ENCODE peak calls at places on chromosomes 6 and 20, in five cellular contexts. One of them, this sample, is unnamed.
A peak's percentile ranks its signal among the peaks of the same experiment; 100 is the strongest.

GRCh38 chr20:63737940-63738686 is 1.5 kb upstream of the SLC2A4RG start:
- DNase-seq in MCF 10A: no peak
- DNase-seq in B cell: no peak
- DNase-seq in cardiac muscle cell: no peak
- DNase-seq in activated CD8-positive, alpha-beta memory T cell treated with anti-CD3 and anti-CD28 coated beads for 4 hours: no peak
- DNase-seq in this sample: peak; percentile 62

GRCh38 chr20:36116813-36117441 is 37.6 kb upstream of the EPB41L1 start:
- DNase-seq in MCF 10A: no peak
- DNase-seq in B cell: no peak
- DNase-seq in cardiac muscle cell: peak; percentile 77
- DNase-seq in activated CD8-positive, alpha-beta memory T cell treated with anti-CD3 and anti-CD28 coated beads for 4 hours: no peak
- DNase-seq in this sample: no peak

GRCh38 chr6:129749749-129750120 is 39.8 kb upstream of the ARHGAP18 start:
- DNase-seq in MCF 10A: peak; percentile 84
- DNase-seq in B cell: no peak
- DNase-seq in cardiac muscle cell: peak; percentile 92
- DNase-seq in activated CD8-positive, alpha-beta memory T cell treated with anti-CD3 and anti-CD28 coated beads for 4 hours: no peak
- DNase-seq in this sample: no peak

GRCh38 chr6:163298079-163298807 is 116.3 kb upstream of the QKI start:
- DNase-seq in MCF 10A: no peak
- DNase-seq in B cell: no peak
- DNase-seq in cardiac muscle cell: peak; percentile 39
- DNase-seq in activated CD8-positive, alpha-beta memory T cell treated with anti-CD3 and anti-CD28 coated beads for 4 hours: no peak
- DNase-seq in this sample: no peak

GRCh38 chr6:7975764-7976146 is 65.2 kb upstream of the TXNDC5 start:
- DNase-seq in MCF 10A: no peak
- DNase-seq in B cell: no peak
- DNase-seq in cardiac muscle cell: peak; percentile 60
- DNase-seq in activated CD8-positive, alpha-beta memory T cell treated with anti-CD3 and anti-CD28 coated beads for 4 hours: no peak
- DNase-seq in this sample: no peak

GRCh38 chr20:61737812-61738443 is 327.8 kb downstream of the TAF4 start:
- DNase-seq in MCF 10A: no peak
- DNase-seq in B cell: no peak
- DNase-seq in cardiac muscle cell: no peak
- DNase-seq in activated CD8-positive, alpha-beta memory T cell treated with anti-CD3 and anti-CD28 coated beads for 4 hours: no peak
- DNase-seq in this sample: no peak

GRCh38 chr20:13243826-13244376 is 22.8 kb downstream of the ISM1 start:
- DNase-seq in MCF 10A: peak; percentile 62
- DNase-seq in B cell: no peak
- DNase-seq in cardiac muscle cell: no peak
- DNase-seq in activated CD8-positive, alpha-beta memory T cell treated with anti-CD3 and anti-CD28 coated beads for 4 hours: no peak
- DNase-seq in this sample: peak; percentile 61

GRCh38 chr6:113381957-113382356 is 475.2 kb upstream of the MARCKS start:
- DNase-seq in MCF 10A: peak; percentile 48
- DNase-seq in B cell: peak; percentile 52
- DNase-seq in cardiac muscle cell: peak; percentile 87
- DNase-seq in activated CD8-positive, alpha-beta memory T cell treated with anti-CD3 and anti-CD28 coated beads for 4 hours: no peak
- DNase-seq in this sample: no peak

GRCh38 chr20:5150226-5151076 is 23.6 kb downstream of the CDS2 start:
- DNase-seq in MCF 10A: peak; percentile 47
- DNase-seq in B cell: no peak
- DNase-seq in cardiac muscle cell: peak; percentile 36
- DNase-seq in activated CD8-positive, alpha-beta memory T cell treated with anti-CD3 and anti-CD28 coated beads for 4 hours: no peak
- DNase-seq in this sample: peak; percentile 10

GRCh38 chr6:5478380-5478779 is 217.1 kb downstream of the FARS2 start:
- DNase-seq in MCF 10A: no peak
- DNase-seq in B cell: no peak
- DNase-seq in cardiac muscle cell: no peak
- DNase-seq in activated CD8-positive, alpha-beta memory T cell treated with anti-CD3 and anti-CD28 coated beads for 4 hours: no peak
- DNase-seq in this sample: no peak

GRCh38 chr20:19847383-19847782 is 89.3 kb downstream of the RIN2 start:
- DNase-seq in MCF 10A: no peak
- DNase-seq in B cell: no peak
- DNase-seq in cardiac muscle cell: no peak
- DNase-seq in activated CD8-positive, alpha-beta memory T cell treated with anti-CD3 and anti-CD28 coated beads for 4 hours: no peak
- DNase-seq in this sample: no peak

GRCh38 chr20:8646716-8647115 is 422.2 kb upstream of the PLCB4 start:
- DNase-seq in MCF 10A: no peak
- DNase-seq in B cell: no peak
- DNase-seq in cardiac muscle cell: peak; percentile 46
- DNase-seq in activated CD8-positive, alpha-beta memory T cell treated with anti-CD3 and anti-CD28 coated beads for 4 hours: no peak
- DNase-seq in this sample: no peak

GRCh38 chr6:101181006-101181405 is 212.5 kb upstream of the GRIK2 start:
- DNase-seq in MCF 10A: no peak
- DNase-seq in B cell: no peak
- DNase-seq in cardiac muscle cell: no peak
- DNase-seq in activated CD8-positive, alpha-beta memory T cell treated with anti-CD3 and anti-CD28 coated beads for 4 hours: no peak
- DNase-seq in this sample: no peak

GRCh38 chr6:160400426-160400825 is 52.2 kb downstream of the SLC22A3 start:
- DNase-seq in MCF 10A: peak; percentile 24
- DNase-seq in B cell: no peak
- DNase-seq in cardiac muscle cell: peak; percentile 72
- DNase-seq in activated CD8-positive, alpha-beta memory T cell treated with anti-CD3 and anti-CD28 coated beads for 4 hours: no peak
- DNase-seq in this sample: no peak

GRCh38 chr6:169074551-169074950 is 179.1 kb downstream of the THBS2 start:
- DNase-seq in MCF 10A: no peak
- DNase-seq in B cell: no peak
- DNase-seq in cardiac muscle cell: peak; percentile 33
- DNase-seq in activated CD8-positive, alpha-beta memory T cell treated with anti-CD3 and anti-CD28 coated beads for 4 hours: no peak
- DNase-seq in this sample: no peak

GRCh38 chr6:148758492-148758891 is 11.7 kb downstream of the UST start:
- DNase-seq in MCF 10A: no peak
- DNase-seq in B cell: peak; percentile 90
- DNase-seq in cardiac muscle cell: peak; percentile 23
- DNase-seq in activated CD8-positive, alpha-beta memory T cell treated with anti-CD3 and anti-CD28 coated beads for 4 hours: no peak
- DNase-seq in this sample: no peak

GRCh38 chr6:44496705-44497369 is 109.3 kb downstream of the CDC5L start:
- DNase-seq in MCF 10A: no peak
- DNase-seq in B cell: no peak
- DNase-seq in cardiac muscle cell: no peak
- DNase-seq in activated CD8-positive, alpha-beta memory T cell treated with anti-CD3 and anti-CD28 coated beads for 4 hours: no peak
- DNase-seq in this sample: no peak

GRCh38 chr6:167574431-167575097 is 249.7 kb downstream of the TTLL2 start:
- DNase-seq in MCF 10A: no peak
- DNase-seq in B cell: no peak
- DNase-seq in cardiac muscle cell: peak; percentile 60
- DNase-seq in activated CD8-positive, alpha-beta memory T cell treated with anti-CD3 and anti-CD28 coated beads for 4 hours: no peak
- DNase-seq in this sample: no peak

GRCh38 chr6:40399888-40400468 is 187.2 kb downstream of the LRFN2 start:
- DNase-seq in MCF 10A: no peak
- DNase-seq in B cell: no peak
- DNase-seq in cardiac muscle cell: no peak
- DNase-seq in activated CD8-positive, alpha-beta memory T cell treated with anti-CD3 and anti-CD28 coated beads for 4 hours: no peak
- DNase-seq in this sample: no peak

GRCh38 chr6:124857746-124858145 is 104.5 kb upstream of the RNF217 start:
- DNase-seq in MCF 10A: no peak
- DNase-seq in B cell: no peak
- DNase-seq in cardiac muscle cell: no peak
- DNase-seq in activated CD8-positive, alpha-beta memory T cell treated with anti-CD3 and anti-CD28 coated beads for 4 hours: no peak
- DNase-seq in this sample: no peak